ENCODE peak calls at places on chromosome 14, in four cellular contexts. X is prostate gland, V is colonic mucosa, H is trophoblast cell. F is an unnamed sample. For H3K4me1, the result is how much of the 10 kb centered on the place peaks cover.

GRCh38 chr14:33404054-33404453 is 465.4 kb downstream of the NPAS3 start:
- DNase-seq in X (no peak), V (no peak), H (peak), F (peak)

GRCh38 chr14:58107947-58108552 is 44.0 kb downstream of the ARMH4 start:
- DNase-seq in X (peak), V (peak), H (peak), F (peak)

GRCh38 chr14:37397941-37398215 is 197.2 kb downstream of the FOXA1 start:
- DNase-seq in X (no peak), V (no peak), H (no peak), F (no peak)

GRCh38 chr14:65954915-65955314 is 531.3 kb upstream of the CCDC196 start:
- DNase-seq in X (no peak), V (no peak), H (no peak), F (no peak)

GRCh38 chr14:95841680-95842079 is 35.0 kb upstream of the TUNAR start:
- DNase-seq in X (no peak), V (no peak), H (no peak), F (no peak)

GRCh38 chr14:31228533-31228932 is 20.9 kb upstream of the HECTD1 start:
- DNase-seq in X (no peak), V (no peak), H (no peak), F (peak)

GRCh38 chr14:76687611-76688372 is 73.5 kb upstream of the VASH1 start:
- DNase-seq in X (no peak), V (peak), H (peak), F (no peak)

GRCh38 chr14:46571970-46572369 is 79.6 kb downstream of the RPL10L start:
- DNase-seq in X (no peak), V (no peak), H (peak), F (peak)

GRCh38 chr14:56759633-56760032 is 50.6 kb downstream of the OTX2 start:
- DNase-seq in X (no peak), V (no peak), H (no peak), F (no peak)

GRCh38 chr14:99586761-99587462 is 17.1 kb downstream of the CCDC85C start:
- DNase-seq in X (no peak), V (no peak), H (no peak), F (no peak)
- H3K27ac ChIP-seq in X (no peak), V (no peak), H (no peak), F (no peak)

GRCh38 chr14:101844219-101844618 is 82.7 kb downstream of the PPP2R5C start:
- DNase-seq in X (no peak), V (no peak), H (no peak), F (no peak)
- H3K4me1 ChIP-seq in X (under half), V (under half), H (under half), F (under half)

GRCh38 chr14:100071545-100071944 is 6.3 kb downstream of the EVL start:
- DNase-seq in X (no peak), V (no peak), H (no peak), F (no peak)
- H3K27ac ChIP-seq in X (no peak), V (no peak), H (no peak), F (no peak)

DNA sequence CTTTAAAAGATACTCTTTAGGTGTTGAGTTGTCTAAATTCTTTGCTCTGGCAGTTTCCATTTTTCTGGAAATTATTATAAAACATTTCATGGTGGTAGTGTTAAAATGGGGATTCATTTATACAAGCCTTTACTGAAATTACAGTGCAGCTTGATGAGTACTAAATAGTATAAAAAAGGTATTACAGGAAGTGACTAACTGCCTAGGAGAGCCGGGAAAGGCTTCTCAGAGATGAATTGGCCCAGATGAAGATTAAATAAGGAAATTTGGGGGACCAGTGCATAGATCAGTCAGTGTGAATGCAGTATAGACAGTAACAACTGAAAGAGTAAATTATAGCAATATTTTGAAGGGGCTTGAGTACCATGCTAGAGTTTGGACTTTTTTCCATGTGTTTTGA is 7.5 kb downstream of the PSMA6 start:
- DNase-seq in X (no peak), V (no peak), H (no peak), F (no peak)
- H3K4me1 ChIP-seq in X (under half), V (under half), H (under half), F (under half)

GRCh38 chr14:54261283-54261682 is 135.5 kb upstream of the CDKN3 start:
- DNase-seq in X (no peak), V (no peak), H (no peak), F (no peak)
- H3K27ac ChIP-seq in X (no peak), V (no peak), H (no peak), F (no peak)

GRCh38 chr14:62885451-62885850 is 159.8 kb downstream of the KCNH5 start:
- DNase-seq in X (no peak), V (no peak), H (no peak), F (no peak)
- H3K4me1 ChIP-seq in X (under half), V (under half), H (under half), F (under half)

GRCh38 chr14:69038449-69039286 is 59.6 kb upstream of the ACTN1 start:
- DNase-seq in X (no peak), V (no peak), H (no peak), F (no peak)
- H3K27ac ChIP-seq in X (no peak), V (no peak), H (no peak), F (peak)

GRCh38 chr14:21106191-21106505 is 5.3 kb downstream of the TMEM253 start:
- DNase-seq in X (no peak), V (no peak), H (peak), F (no peak)
- H3K4me1 ChIP-seq in X (under half), V (under half), H (under half), F (under half)

GRCh38 chr14:93973607-93974006 is 2.8 kb downstream of the ASB2 start:
- DNase-seq in X (no peak), V (no peak), H (no peak), F (no peak)
- H3K27ac ChIP-seq in X (peak), V (no peak), H (no peak), F (no peak)